ENCODE peak calls at places on chromosomes 3 and 15, in six cellular contexts. P is effector memory CD8-positive, alpha-beta T cell; Y is stimulated activated CD8-positive, alpha-beta memory T cell treated with anti-CD3 and anti-CD28 coated beads, Interleukin-4, amount 100 ng/mL, for 4 hours; B is iris pigment epithelial cell; Z is AG08395; C is MCF 10A. R is an unnamed sample.

GRCh38 chr3:119181765-119182164 is 8.4 kb downstream of the UPK1B start:
- DNase-seq in P (no peak), Y (no peak), B (peak; percentile 28), Z (peak; percentile 22), C (peak; percentile 38), R (no peak)

GRCh38 chr3:59040902-59041301 is 8.9 kb downstream of the CFAP20DC start:
- DNase-seq in P (no peak), Y (no peak), B (peak; percentile 45), Z (no peak), C (no peak), R (no peak)

GRCh38 chr3:13879102-13879945 is 547 bp downstream of the WNT7A start:
- DNase-seq in P (no peak), Y (no peak), B (no peak), Z (no peak), C (peak; percentile 22), R (no peak)

GRCh38 chr3:32945136-32945535 is 6.3 kb upstream of the CCR4 start:
- DNase-seq in P (no peak), Y (no peak), B (peak; percentile 39), Z (no peak), C (peak; percentile 69), R (no peak)

GRCh38 chr3:126971891-126972351 is 11.0 kb upstream of the PLXNA1 start:
- DNase-seq in P (no peak), Y (no peak), B (peak; percentile 71), Z (peak; percentile 40), C (peak; percentile 43), R (peak; percentile 79)

GRCh38 chr3:117118604-117119003 is 409.0 kb downstream of the TUSC7 start:
- DNase-seq in P (no peak), Y (no peak), B (no peak), Z (no peak), C (no peak), R (no peak)

GRCh38 chr3:137692803-137693431 is 71.2 kb upstream of the SOX14 start:
- DNase-seq in P (no peak), Y (no peak), B (no peak), Z (no peak), C (peak; percentile 55), R (no peak)

GRCh38 chr15:60585743-60586708 is 107.1 kb upstream of the ICE2 start:
- DNase-seq in P (peak; percentile 58), Y (no peak), B (peak; percentile 74), Z (peak; percentile 78), C (peak; percentile 75), R (peak; percentile 41)

GRCh38 chr3:42098171-42098570 is 7.0 kb downstream of the TRAK1 start:
- DNase-seq in P (no peak), Y (no peak), B (no peak), Z (no peak), C (no peak), R (no peak)

GRCh38 chr3:179871782-179872181 is 165.0 kb downstream of the PEX5L start:
- DNase-seq in P (no peak), Y (no peak), B (no peak), Z (no peak), C (no peak), R (no peak)

GRCh38 chr3:49656541-49657112 is 17.5 kb upstream of the APEH start:
- DNase-seq in P (no peak), Y (no peak), B (no peak), Z (peak; percentile 46), C (no peak), R (no peak)

GRCh38 chr3:54909236-54909635 is 18.6 kb downstream of the LRTM1 start:
- DNase-seq in P (no peak), Y (no peak), B (no peak), Z (no peak), C (no peak), R (no peak)

GRCh38 chr15:73333001-73333400 is 35.8 kb downstream of the HCN4 start:
- DNase-seq in P (no peak), Y (no peak), B (no peak), Z (no peak), C (no peak), R (no peak)

GRCh38 chr15:50764331-50765201 is 940 bp downstream of the SPPL2A start:
- DNase-seq in P (no peak), Y (no peak), B (peak; percentile 35), Z (no peak), C (peak; percentile 13), R (no peak)

GRCh38 chr3:114299925-114300624 is 6.2 kb downstream of the TIGIT start:
- DNase-seq in P (no peak), Y (no peak), B (no peak), Z (no peak), C (no peak), R (no peak)

GRCh38 chr15:51750942-51751686 is at the start of gene TMOD2:
- DNase-seq in P (peak; percentile 36), Y (no peak), B (peak; percentile 56), Z (peak; percentile 52), C (no peak), R (peak; percentile 44)

GRCh38 chr15:33533197-33533596 is 222.4 kb downstream of the RYR3 start:
- DNase-seq in P (no peak), Y (no peak), B (no peak), Z (no peak), C (no peak), R (no peak)

GRCh38 chr3:143224731-143225130 is 105.2 kb downstream of the CHST2 start:
- DNase-seq in P (no peak), Y (no peak), B (no peak), Z (no peak), C (no peak), R (no peak)

GRCh38 chr15:56371495-56372147 is 6.4 kb downstream of the TEX9 start:
- DNase-seq in P (no peak), Y (no peak), B (no peak), Z (no peak), C (peak; percentile 25), R (no peak)

GRCh38 chr3:14290631-14291385 is 111.6 kb upstream of the SLC6A6 start:
- DNase-seq in P (no peak), Y (no peak), B (no peak), Z (no peak), C (no peak), R (no peak)

GRCh38 chr15:40744810-40745152 is 10.3 kb downstream of the RMDN3 start:
- DNase-seq in P (no peak), Y (no peak), B (no peak), Z (no peak), C (no peak), R (no peak)

GRCh38 chr3:21170964-21171363 is 580.0 kb downstream of the ZNF385D start:
- DNase-seq in P (no peak), Y (no peak), B (peak; percentile 6), Z (no peak), C (peak; percentile 34), R (no peak)

GRCh38 chr15:77409259-77410156 is 10.4 kb downstream of the PEAK1 start:
- DNase-seq in P (peak; percentile 4), Y (no peak), B (peak; percentile 21), Z (no peak), C (no peak), R (no peak)

R was measured in left cardiac atrium.